ENCODE peak calls at places on chromosomes 13 and 19, in eight cellular contexts. I is mammary epithelial cell, Q is fibroblast of mammary gland, J is left ventricle myocardium inferior, G is dorsolateral prefrontal cortex, U is bronchial epithelial cell, L is upper lobe of right lung, F is PC-3. C is an unnamed sample.

GRCh38 chr13:34124912-34125311 is 307.0 kb downstream of the RFC3 start:
- DNase-seq in I (no peak), U (no peak), F (peak; percentile 87), G (no peak), J (no peak), L (no peak), Q (no peak), C (no peak)

GRCh38 chr13:23645851-23646250 is 75.6 kb downstream of the TNFRSF19 start:
- DNase-seq in F (no peak), J (no peak), L (no peak), U (no peak), I (no peak), G (no peak), Q (no peak), C (no peak)

GRCh38 chr19:46840157-46840942 is 10.3 kb downstream of the AP2S1 start:
- DNase-seq in I (peak; percentile 49), Q (peak; percentile 71), F (peak; percentile 51), L (peak; percentile 70), G (no peak), J (no peak), U (peak; percentile 48), C (peak; percentile 78)

GRCh38 chr19:23823952-23824389 is 65.3 kb upstream of the ZNF681 start:
- DNase-seq in L (no peak), U (peak; percentile 2), J (no peak), I (peak; percentile 30), F (peak; percentile 20), G (no peak), Q (peak; percentile 4), C (no peak)

GRCh38 chr19:30447276-30447870 is 75.2 kb downstream of the ZNF536 start:
- DNase-seq in Q (no peak), J (no peak), L (no peak), F (no peak), I (no peak), G (no peak), U (no peak), C (no peak)

GRCh38 chr13:81872581-81872980 is 1531.7 kb upstream of the SPRY2 start:
- DNase-seq in I (no peak), F (peak; percentile 43), L (no peak), G (no peak), Q (no peak), U (peak; percentile 32), J (no peak), C (no peak)

GRCh38 chr13:108495686-108496363 is 133.6 kb upstream of the MYO16 start:
- DNase-seq in I (no peak), J (no peak), U (no peak), G (no peak), Q (no peak), L (no peak), F (no peak), C (no peak)

GRCh38 chr13:110230661-110231347 is 76.2 kb downstream of the COL4A1 start:
- DNase-seq in J (no peak), G (no peak), Q (no peak), I (no peak), U (no peak), F (peak; percentile 38), L (no peak), C (no peak)

GRCh38 chr19:39413903-39414608 is 1.6 kb downstream of the PLEKHG2 start:
- DNase-seq in L (peak; percentile 71), J (no peak), Q (peak; percentile 39), F (no peak), U (no peak), I (no peak), G (no peak), C (no peak)

GRCh38 chr19:33434886-33435705 is 61.6 kb downstream of the CEBPG start:
- DNase-seq in U (no peak), Q (peak; percentile 25), L (peak; percentile 57), G (no peak), F (no peak), I (no peak), J (peak; percentile 9), C (peak; percentile 18)

GRCh38 chr13:27920677-27921420 is 1.0 kb downstream of the PDX1 start:
- DNase-seq in I (peak; percentile 39), Q (peak; percentile 14), F (peak; percentile 26), L (no peak), U (no peak), G (no peak), J (no peak), C (peak; percentile 13)

GRCh38 chr13:103287659-103288058 is 221.4 kb upstream of the SLC10A2 start:
- DNase-seq in Q (no peak), F (peak; percentile 70), J (no peak), U (peak; percentile 76), I (peak; percentile 87), G (no peak), L (no peak), C (peak; percentile 33)

GRCh38 chr19:47230122-47230920 is 678 bp downstream of the BBC3 start:
- DNase-seq in L (peak; percentile 91), J (peak; percentile 77), I (peak; percentile 22), F (no peak), Q (peak; percentile 29), G (no peak), U (no peak), C (peak; percentile 53)

GRCh38 chr19:56155124-56155687 is 14.1 kb downstream of the ZNF444 start:
- DNase-seq in Q (no peak), U (no peak), L (no peak), F (no peak), J (no peak), I (no peak), G (no peak), C (no peak)

GRCh38 chr19:34976611-34977010 is 12.6 kb upstream of the ZNF792 start:
- DNase-seq in I (no peak), G (no peak), U (no peak), J (no peak), F (no peak), Q (no peak), L (no peak), C (no peak)

GRCh38 chr13:99614465-99614885 is 113.2 kb downstream of the TM9SF2 start:
- DNase-seq in J (no peak), U (peak; percentile 89), F (no peak), L (no peak), G (no peak), Q (no peak), I (peak; percentile 91), C (peak; percentile 33)
- TF ChIP-seq CTCF in J (peak; percentile 34), U (peak; percentile 36), F (no peak), L (peak; percentile 19), G (peak; percentile 55), Q (no peak), I (peak; percentile 20), C (peak; percentile 38)

DNA sequence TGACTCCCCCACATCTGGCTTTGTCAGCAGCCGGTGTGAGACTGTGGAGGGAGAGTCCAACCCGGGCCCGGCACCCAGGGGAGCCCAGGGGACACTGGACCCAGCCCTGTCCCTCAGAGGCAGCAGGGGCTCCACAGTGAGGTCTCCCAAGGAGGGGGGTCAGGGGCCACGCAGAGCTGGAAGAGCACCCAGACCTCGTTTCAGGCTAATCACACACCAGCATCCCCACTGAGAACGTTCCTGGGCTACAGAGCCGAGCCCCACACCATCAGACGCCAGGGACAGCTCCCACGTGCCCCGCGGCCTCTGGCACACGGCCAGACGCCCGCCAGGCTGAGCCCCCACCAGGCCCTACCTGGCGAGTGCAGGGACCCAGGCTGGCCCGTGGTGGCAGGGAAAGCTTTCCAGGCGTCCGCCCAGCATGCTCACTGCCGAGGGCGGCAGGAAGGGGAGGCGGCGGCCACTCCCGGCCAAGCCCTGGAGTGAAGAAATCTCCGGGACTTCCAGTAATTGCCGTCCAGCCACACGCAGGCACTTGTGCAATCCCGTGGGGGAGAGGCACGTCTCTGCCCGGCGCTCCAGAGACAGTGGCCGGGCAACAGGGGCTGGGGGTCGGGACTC is 19.2 kb downstream of the SBNO2 start:
- DNase-seq in U (peak; percentile 78), Q (peak; percentile 87), J (peak; percentile 88), L (peak; percentile 96), G (no peak), I (peak; percentile 85), F (no peak), C (peak; percentile 95)
- H3K4me3 ChIP-seq in U (peak overlapping the region; percentile 7), Q (peak overlapping the region; percentile 6), J (peak overlapping the region; percentile 55), L (peak overlapping the region; percentile 45), G (no peak overlapping the region), I (peak overlapping the region; percentile 46), F (no peak overlapping the region), C (peak overlapping the region; percentile 40)

GRCh38 chr19:18156841-18157464 is 4.0 kb downstream of the PIK3R2 start:
- DNase-seq in L (peak; percentile 95), G (peak; percentile 52), F (peak; percentile 40), J (peak; percentile 86), U (peak; percentile 84), Q (peak; percentile 87), I (peak; percentile 88), C (peak; percentile 95)

GRCh38 chr19:18155095-18156087 is 2.4 kb downstream of the PIK3R2 start:
- DNase-seq in L (no peak), Q (no peak), I (no peak), G (no peak), F (no peak), U (no peak), J (no peak), C (no peak)

GRCh38 chr19:18158471-18158870 is 5.5 kb downstream of the PIK3R2 start:
- DNase-seq in F (no peak), U (no peak), L (no peak), I (no peak), G (no peak), J (no peak), Q (no peak), C (no peak)

GRCh38 chr19:18156268-18156667 is 3.3 kb downstream of the PIK3R2 start:
- DNase-seq in F (no peak), Q (no peak), G (no peak), L (no peak), I (no peak), J (no peak), U (no peak), C (no peak)

GRCh38 chr19:18157465-18158063 is 4.6 kb downstream of the PIK3R2 start:
- DNase-seq in F (no peak), I (peak; percentile 79), L (no peak), Q (no peak), J (no peak), U (peak; percentile 70), G (peak; percentile 66), C (no peak)
- TF ChIP-seq CTCF in F (no peak), I (no peak), L (no peak), Q (no peak), J (no peak), U (no peak), G (peak; percentile 39), C (no peak)

GRCh38 chr13:42000836-42001235 is 39.9 kb upstream of the VWA8 start:
- DNase-seq in Q (no peak), F (no peak), G (no peak), J (no peak), I (no peak), L (no peak), U (no peak), C (no peak)
- H3K4me3 ChIP-seq in Q (no peak overlapping the region), F (no peak overlapping the region), G (no peak overlapping the region), J (no peak overlapping the region), I (no peak overlapping the region), L (no peak overlapping the region), U (no peak overlapping the region), C (no peak overlapping the region)

DNA sequence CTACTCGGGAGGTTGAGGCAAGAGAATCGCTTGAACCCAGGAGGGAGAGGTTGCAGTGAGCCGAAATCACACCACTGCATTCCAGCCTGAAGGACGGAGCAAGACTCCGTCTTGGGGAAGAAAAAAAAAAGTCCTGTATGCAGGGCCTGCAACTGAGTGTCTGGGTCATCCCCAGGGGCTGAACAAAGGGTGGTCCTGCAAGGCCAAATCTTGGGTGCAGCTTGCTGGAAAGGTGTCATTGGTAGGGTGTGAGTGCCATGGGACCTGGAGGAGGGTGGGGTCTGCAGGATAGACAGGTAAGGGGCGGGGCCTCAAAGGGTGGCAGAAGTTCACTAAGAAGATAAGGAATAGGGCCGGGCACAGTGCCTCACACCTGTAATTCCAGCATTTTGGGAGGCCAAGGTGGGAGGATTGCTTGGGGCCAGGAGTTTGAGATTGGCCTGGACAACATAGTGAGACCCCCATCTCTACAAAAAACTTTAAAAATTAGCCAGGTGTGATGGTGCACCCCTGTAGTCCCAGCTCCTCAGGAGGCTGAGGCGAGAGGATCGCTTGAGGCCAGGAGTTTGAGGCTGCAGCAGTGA is 31.5 kb downstream of the ZSWIM4 start:
- DNase-seq in J (no peak), U (no peak), I (no peak), F (no peak), G (no peak), L (no peak), Q (no peak), C (no peak)
- TF ChIP-seq CTCF in J (no peak), U (no peak), I (no peak), F (no peak), G (no peak), L (no peak), Q (no peak), C (no peak)